ENCODE peak calls at places on chromosomes 12 and 14, in ten cellular contexts. Q is GM04504; N is Calu3; V is lung; Z is endothelial cell; B is right cardiac atrium; A is HEK293T; T is mucosa of descending colon; C is T1000; W is effector memory CD4-positive, alpha-beta T cell. K is an unnamed sample.
A peak's percentile ranks its signal among the peaks of the same experiment; 100 is the strongest.

GRCh38 chr12:83818888-83819287 is 1093.7 kb downstream of the SLC6A15 start:
- DNase-seq in Q (peak; percentile 38), N (peak; percentile 56), V (no peak), Z (no peak), B (no peak), A (no peak), T (no peak), C (no peak), W (no peak), K (no peak)

GRCh38 chr14:71238835-71239234 is 331.6 kb downstream of the PCNX1 start:
- DNase-seq in Q (no peak), N (no peak), V (no peak), Z (no peak), B (no peak), A (no peak), T (no peak), C (no peak), W (no peak), K (no peak)

GRCh38 chr14:100664841-100665425 is 61.8 kb upstream of the DLK1 start:
- DNase-seq in Q (peak; percentile 31), N (no peak), V (no peak), Z (no peak), B (no peak), A (no peak), T (no peak), C (no peak), W (no peak), K (no peak)

GRCh38 chr12:75526655-75527511 is 15.5 kb upstream of the KRR1 start:
- DNase-seq in Q (no peak), N (peak; percentile 19), V (no peak), Z (peak; percentile 16), B (no peak), A (peak; percentile 44), T (no peak), C (no peak), W (no peak), K (peak; percentile 8)

GRCh38 chr12:50261654-50262053 is 21.7 kb downstream of the LIMA1 start:
- DNase-seq in Q (no peak), N (no peak), V (no peak), Z (no peak), B (no peak), A (no peak), T (no peak), C (no peak), W (no peak), K (no peak)

GRCh38 chr14:67668559-67668958 is 5.9 kb downstream of the VTI1B start:
- DNase-seq in Q (no peak), N (no peak), V (no peak), Z (no peak), B (no peak), A (no peak), T (no peak), C (no peak), W (no peak), K (no peak)

GRCh38 chr14:77097006-77097688 is 911 bp upstream of the CIPC start:
- DNase-seq in Q (no peak), N (no peak), V (no peak), Z (no peak), B (no peak), A (no peak), T (no peak), C (no peak), W (no peak), K (no peak)

GRCh38 chr12:31773867-31774266 is 45.0 kb upstream of the AMN1 start:
- DNase-seq in Q (no peak), N (peak; percentile 55), V (no peak), Z (no peak), B (no peak), A (no peak), T (no peak), C (no peak), W (no peak), K (no peak)

GRCh38 chr12:12449533-12450025 is 92.7 kb downstream of the BORCS5 start:
- DNase-seq in Q (no peak), N (peak; percentile 80), V (peak; percentile 70), Z (no peak), B (no peak), A (no peak), T (no peak), C (no peak), W (no peak), K (no peak)

GRCh38 chr12:51678086-51678724 is 87.2 kb downstream of the SCN8A start:
- DNase-seq in Q (no peak), N (peak; percentile 45), V (no peak), Z (peak; percentile 37), B (no peak), A (peak; percentile 73), T (no peak), C (no peak), W (no peak), K (peak; percentile 24)

GRCh38 chr12:103901518-103902173 is 28.6 kb upstream of the HSP90B1 start:
- DNase-seq in Q (no peak), N (no peak), V (no peak), Z (no peak), B (no peak), A (no peak), T (no peak), C (no peak), W (peak; percentile 9), K (no peak)

GRCh38 chr12:48016373-48017020 is 12.2 kb upstream of the COL2A1 start:
- DNase-seq in Q (no peak), N (no peak), V (no peak), Z (no peak), B (no peak), A (no peak), T (no peak), C (no peak), W (no peak), K (no peak)

GRCh38 chr14:105117710-105118385 is 50.7 kb downstream of the JAG2 start:
- DNase-seq in Q (no peak), N (no peak), V (no peak), Z (no peak), B (no peak), A (no peak), T (no peak), C (no peak), W (no peak), K (no peak)

GRCh38 chr12:32183646-32184045 is 77.0 kb downstream of the BICD1 start:
- DNase-seq in Q (peak; percentile 8), N (no peak), V (no peak), Z (peak; percentile 31), B (no peak), A (no peak), T (no peak), C (no peak), W (no peak), K (no peak)

K was measured in 8988T.